ENCODE peak calls at places on chromosomes 5 and 9, in eight cellular contexts. J, R, V, K, M, E, G and Y are unnamed samples.

GRCh38 chr9:19445452-19445851 is 36.6 kb downstream of the ACER2 start:
- DNase-seq in J (no peak), R (no peak), V (no peak), K (no peak), M (no peak), E (no peak), G (no peak), Y (no peak)

GRCh38 chr9:88979021-88979420 is 12.2 kb upstream of the S1PR3 start:
- DNase-seq in J (no peak), R (no peak), V (no peak), K (no peak), M (no peak), E (no peak), G (peak), Y (no peak)

GRCh38 chr5:127849891-127850290 is 146.7 kb downstream of the CCDC192 start:
- DNase-seq in J (no peak), R (no peak), V (no peak), K (no peak), M (no peak), E (no peak), G (no peak), Y (no peak)

GRCh38 chr5:111563041-111563822 is 50.9 kb upstream of the STARD4 start:
- DNase-seq in J (no peak), R (no peak), V (no peak), K (no peak), M (peak), E (no peak), G (peak), Y (no peak)

GRCh38 chr5:59533730-59534108 is 359.8 kb downstream of the PDE4D start:
- DNase-seq in J (no peak), R (no peak), V (no peak), K (no peak), M (no peak), E (no peak), G (no peak), Y (no peak)

GRCh38 chr5:179834120-179834519 is 13.4 kb downstream of the SQSTM1 start:
- DNase-seq in J (no peak), R (no peak), V (no peak), K (no peak), M (no peak), E (no peak), G (no peak), Y (no peak)

GRCh38 chr9:70639853-70640814 is 225.7 kb upstream of the KLF9 start:
- DNase-seq in J (no peak), R (no peak), V (no peak), K (peak), M (no peak), E (no peak), G (peak), Y (peak)

GRCh38 chr5:53478411-53479044 is 1.9 kb upstream of the FST start:
- DNase-seq in J (peak), R (peak), V (no peak), K (peak), M (no peak), E (no peak), G (peak), Y (peak)

GRCh38 chr9:110125763-110126351 is 82.1 kb downstream of the C9orf152 start:
- DNase-seq in J (no peak), R (no peak), V (no peak), K (no peak), M (no peak), E (no peak), G (no peak), Y (no peak)

GRCh38 chr9:136220017-136220729 is 15.2 kb upstream of the LHX3 start:
- DNase-seq in J (peak), R (no peak), V (no peak), K (no peak), M (no peak), E (no peak), G (no peak), Y (no peak)

GRCh38 chr5:168808217-168808616 is 229.0 kb upstream of the PANK3 start:
- DNase-seq in J (no peak), R (no peak), V (no peak), K (no peak), M (no peak), E (no peak), G (no peak), Y (no peak)

GRCh38 chr5:149485655-149486615 is 65.3 kb downstream of the CSNK1A1 start:
- DNase-seq in J (peak), R (no peak), V (no peak), K (peak), M (peak), E (no peak), G (peak), Y (peak)

GRCh38 chr9:17342696-17343095 is 207.9 kb downstream of the CNTLN start:
- DNase-seq in J (no peak), R (no peak), V (no peak), K (no peak), M (no peak), E (no peak), G (no peak), Y (no peak)

GRCh38 chr5:155064580-155064979 is 51.0 kb downstream of the KIF4B start:
- DNase-seq in J (no peak), R (no peak), V (no peak), K (no peak), M (no peak), E (no peak), G (no peak), Y (no peak)

GRCh38 chr9:70131296-70131695 is 87.6 kb downstream of the MAMDC2 start:
- DNase-seq in J (no peak), R (no peak), V (no peak), K (no peak), M (no peak), E (no peak), G (no peak), Y (no peak)

GRCh38 chr9:131999692-132000551 is 79.7 kb downstream of the MED27 start:
- DNase-seq in J (no peak), R (no peak), V (no peak), K (peak), M (peak), E (no peak), G (peak), Y (no peak)

GRCh38 chr5:55308254-55308836 is 556 bp downstream of the MTREX start:
- DNase-seq in J (no peak), R (no peak), V (peak), K (peak), M (no peak), E (no peak), G (peak), Y (no peak)

GRCh38 chr5:7385681-7386080 is 10.3 kb upstream of the ADCY2 start:
- DNase-seq in J (no peak), R (no peak), V (no peak), K (no peak), M (no peak), E (no peak), G (no peak), Y (no peak)

GRCh38 chr5:34749431-34749872 is 89.5 kb upstream of the TTC23L start:
- DNase-seq in J (no peak), R (no peak), V (no peak), K (peak), M (no peak), E (no peak), G (peak), Y (no peak)

GRCh38 chr5:180801596-180802324 is 846 bp downstream of the MGAT1 start:
- DNase-seq in J (no peak), R (no peak), V (no peak), K (no peak), M (no peak), E (no peak), G (no peak), Y (no peak)